ENCODE peak calls at places on chromosomes 5 and 9, in five cellular contexts. One of them, this sample, is unnamed.

GRCh38 chr5:147431586-147431985 is 78.3 kb downstream of the DPYSL3 start:
- DNase-seq in PC-3: no peak
- DNase-seq in tibial artery: no peak
- DNase-seq in astrocyte of the spinal cord: no peak
- DNase-seq in heart right ventricle: no peak
- DNase-seq in this sample: peak

GRCh38 chr9:115182264-115182663 is 64.3 kb upstream of the TNC start:
- DNase-seq in PC-3: no peak
- DNase-seq in heart right ventricle: no peak
- DNase-seq in astrocyte of the spinal cord: no peak
- DNase-seq in tibial artery: no peak
- DNase-seq in this sample: no peak

GRCh38 chr9:89366711-89367110 is 48.4 kb downstream of the SECISBP2 start:
- DNase-seq in heart right ventricle: no peak
- DNase-seq in PC-3: no peak
- DNase-seq in astrocyte of the spinal cord: no peak
- DNase-seq in tibial artery: peak
- DNase-seq in this sample: no peak

GRCh38 chr5:56409331-56410190 is 176.4 kb upstream of the ANKRD55 start:
- DNase-seq in tibial artery: no peak
- DNase-seq in PC-3: peak
- DNase-seq in heart right ventricle: peak
- DNase-seq in astrocyte of the spinal cord: peak
- DNase-seq in this sample: peak

GRCh38 chr9:131608469-131609115 is 63.3 kb downstream of the PRRT1B start:
- DNase-seq in PC-3: peak
- DNase-seq in astrocyte of the spinal cord: peak
- DNase-seq in tibial artery: peak
- DNase-seq in heart right ventricle: peak
- DNase-seq in this sample: no peak

GRCh38 chr5:132274050-132274869 is 16.8 kb downstream of the PDLIM4 start:
- DNase-seq in astrocyte of the spinal cord: no peak
- DNase-seq in tibial artery: no peak
- DNase-seq in PC-3: no peak
- DNase-seq in heart right ventricle: no peak
- DNase-seq in this sample: no peak

GRCh38 chr9:20382460-20383071 is 239.7 kb downstream of the MLLT3 start:
- DNase-seq in heart right ventricle: no peak
- DNase-seq in PC-3: peak
- DNase-seq in tibial artery: no peak
- DNase-seq in astrocyte of the spinal cord: peak
- DNase-seq in this sample: no peak

GRCh38 chr9:3783156-3783555 is 257.4 kb upstream of the RFX3 start:
- DNase-seq in astrocyte of the spinal cord: no peak
- DNase-seq in heart right ventricle: no peak
- DNase-seq in PC-3: no peak
- DNase-seq in tibial artery: no peak
- DNase-seq in this sample: no peak

GRCh38 chr5:132253452-132254320 is 3.8 kb upstream of the PDLIM4 start:
- DNase-seq in astrocyte of the spinal cord: no peak
- DNase-seq in tibial artery: no peak
- DNase-seq in heart right ventricle: peak
- DNase-seq in PC-3: no peak
- DNase-seq in this sample: no peak

GRCh38 chr5:137994556-137994955 is 38.3 kb downstream of the FAM13B start:
- DNase-seq in tibial artery: no peak
- DNase-seq in heart right ventricle: no peak
- DNase-seq in PC-3: no peak
- DNase-seq in astrocyte of the spinal cord: no peak
- DNase-seq in this sample: no peak

GRCh38 chr5:134177197-134178171 is 734 bp upstream of the SKP1 start:
- DNase-seq in tibial artery: no peak
- DNase-seq in PC-3: peak
- DNase-seq in astrocyte of the spinal cord: peak
- DNase-seq in heart right ventricle: peak
- DNase-seq in this sample: no peak

GRCh38 chr9:85515021-85515420 is 226.7 kb downstream of the AGTPBP1 start:
- DNase-seq in heart right ventricle: no peak
- DNase-seq in astrocyte of the spinal cord: no peak
- DNase-seq in tibial artery: no peak
- DNase-seq in PC-3: peak
- DNase-seq in this sample: no peak

GRCh38 chr9:137318976-137319375 is 16.9 kb upstream of the NRARP start:
- DNase-seq in astrocyte of the spinal cord: no peak
- DNase-seq in tibial artery: peak
- DNase-seq in PC-3: no peak
- DNase-seq in heart right ventricle: peak
- DNase-seq in this sample: no peak

GRCh38 chr5:28249771-28250415 is 1211.5 kb upstream of the CDH9 start:
- DNase-seq in astrocyte of the spinal cord: no peak
- DNase-seq in tibial artery: no peak
- DNase-seq in heart right ventricle: no peak
- DNase-seq in PC-3: no peak
- DNase-seq in this sample: no peak

GRCh38 chr9:80090317-80090716 is 518.6 kb downstream of the TLE4 start:
- DNase-seq in PC-3: no peak
- DNase-seq in heart right ventricle: no peak
- DNase-seq in astrocyte of the spinal cord: no peak
- DNase-seq in tibial artery: no peak
- DNase-seq in this sample: no peak

GRCh38 chr5:76372320-76373054 is 30.6 kb upstream of the IQGAP2 start:
- DNase-seq in PC-3: peak
- DNase-seq in tibial artery: no peak
- DNase-seq in astrocyte of the spinal cord: peak
- DNase-seq in heart right ventricle: no peak
- DNase-seq in this sample: peak

GRCh38 chr9:116697341-116697740 is 10.2 kb downstream of the TRIM32 start:
- DNase-seq in tibial artery: no peak
- DNase-seq in heart right ventricle: no peak
- DNase-seq in astrocyte of the spinal cord: peak
- DNase-seq in PC-3: no peak
- DNase-seq in this sample: no peak

GRCh38 chr5:100900142-100900795 is 2.8 kb downstream of the ST8SIA4 start:
- DNase-seq in heart right ventricle: peak
- DNase-seq in tibial artery: peak
- DNase-seq in astrocyte of the spinal cord: peak
- DNase-seq in PC-3: peak
- DNase-seq in this sample: peak

GRCh38 chr9:129604766-129605163 is 16.1 kb downstream of the C9orf50 start:
- DNase-seq in PC-3: peak
- DNase-seq in astrocyte of the spinal cord: no peak
- DNase-seq in heart right ventricle: no peak
- DNase-seq in tibial artery: no peak
- DNase-seq in this sample: no peak

GRCh38 chr9:110887276-110887675 is 151.0 kb downstream of the LPAR1 start:
- DNase-seq in PC-3: no peak
- DNase-seq in heart right ventricle: no peak
- DNase-seq in tibial artery: no peak
- DNase-seq in astrocyte of the spinal cord: no peak
- DNase-seq in this sample: no peak

GRCh38 chr9:111992523-111992922 is 95.9 kb downstream of the UGCG start:
- DNase-seq in PC-3: peak
- DNase-seq in heart right ventricle: no peak
- DNase-seq in tibial artery: no peak
- DNase-seq in astrocyte of the spinal cord: peak
- DNase-seq in this sample: no peak

GRCh38 chr9:89879711-89880110 is 274.9 kb downstream of the GADD45G start:
- DNase-seq in tibial artery: peak
- DNase-seq in heart right ventricle: peak
- DNase-seq in astrocyte of the spinal cord: no peak
- DNase-seq in PC-3: no peak
- DNase-seq in this sample: no peak

GRCh38 chr5:179453616-179454015 is 96.7 kb upstream of the RUFY1 start:
- DNase-seq in astrocyte of the spinal cord: no peak
- DNase-seq in tibial artery: no peak
- DNase-seq in PC-3: no peak
- DNase-seq in heart right ventricle: no peak
- DNase-seq in this sample: no peak

GRCh38 chr5:150780180-150780692 is 1.7 kb downstream of the SMIM3 start:
- DNase-seq in astrocyte of the spinal cord: no peak
- DNase-seq in heart right ventricle: peak
- DNase-seq in tibial artery: peak
- DNase-seq in PC-3: no peak
- DNase-seq in this sample: peak

GRCh38 chr5:45695011-45695667 is 1.0 kb downstream of the HCN1 start:
- DNase-seq in heart right ventricle: no peak
- DNase-seq in astrocyte of the spinal cord: no peak
- DNase-seq in tibial artery: no peak
- DNase-seq in PC-3: no peak
- DNase-seq in this sample: no peak

GRCh38 chr9:93209097-93209496 is 25.2 kb downstream of the WNK2 start:
- DNase-seq in PC-3: no peak
- DNase-seq in astrocyte of the spinal cord: no peak
- DNase-seq in tibial artery: no peak
- DNase-seq in heart right ventricle: no peak
- DNase-seq in this sample: no peak

GRCh38 chr9:129552064-129552463 is 68.8 kb downstream of the C9orf50 start:
- DNase-seq in tibial artery: no peak
- DNase-seq in heart right ventricle: no peak
- DNase-seq in astrocyte of the spinal cord: peak
- DNase-seq in PC-3: no peak
- DNase-seq in this sample: no peak

GRCh38 chr9:131468031-131468430 is 34.7 kb upstream of the POMT1 start:
- DNase-seq in PC-3: no peak
- DNase-seq in astrocyte of the spinal cord: no peak
- DNase-seq in tibial artery: peak
- DNase-seq in heart right ventricle: no peak
- DNase-seq in this sample: no peak

GRCh38 chr9:38393128-38393809 is 767 bp downstream of the ALDH1B1 start:
- DNase-seq in PC-3: no peak
- DNase-seq in tibial artery: no peak
- DNase-seq in heart right ventricle: no peak
- DNase-seq in astrocyte of the spinal cord: no peak
- DNase-seq in this sample: peak
- TF ChIP-seq CTCF in PC-3: no peak
- TF ChIP-seq CTCF in tibial artery: no peak
- TF ChIP-seq CTCF in heart right ventricle: no peak
- TF ChIP-seq CTCF in astrocyte of the spinal cord: no peak
- TF ChIP-seq CTCF in this sample: no peak

GRCh38 chr5:110703481-110703880 is 23.0 kb downstream of the TMEM232 start:
- DNase-seq in tibial artery: no peak
- DNase-seq in heart right ventricle: no peak
- DNase-seq in astrocyte of the spinal cord: no peak
- DNase-seq in PC-3: no peak
- DNase-seq in this sample: no peak
- TF ChIP-seq CTCF in tibial artery: no peak
- TF ChIP-seq CTCF in heart right ventricle: no peak
- TF ChIP-seq CTCF in astrocyte of the spinal cord: no peak
- TF ChIP-seq CTCF in PC-3: no peak
- TF ChIP-seq CTCF in this sample: no peak

DNA sequence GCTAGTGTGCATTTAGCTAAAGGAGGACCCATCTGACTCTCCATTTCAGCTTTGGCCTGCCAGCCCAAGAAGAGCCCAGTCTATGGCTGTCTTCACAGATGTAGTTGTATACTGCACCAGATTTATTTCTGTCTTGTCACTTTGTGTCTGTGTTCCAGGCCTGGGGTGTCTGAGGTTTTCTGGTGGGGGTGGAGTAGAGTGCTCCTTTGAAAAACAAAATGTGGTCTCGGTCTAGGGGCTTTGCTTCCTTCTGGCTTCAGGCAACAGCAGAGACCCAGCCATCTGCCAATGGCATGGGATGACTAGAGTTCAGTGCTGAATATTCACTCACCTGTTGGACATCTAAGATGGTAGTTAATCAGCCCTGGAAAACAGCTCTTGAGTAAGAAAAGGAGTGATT is 10.9 kb downstream of the IGIP start:
- DNase-seq in astrocyte of the spinal cord: no peak
- DNase-seq in tibial artery: no peak
- DNase-seq in heart right ventricle: no peak
- DNase-seq in PC-3: no peak
- DNase-seq in this sample: no peak
- TF ChIP-seq CTCF in astrocyte of the spinal cord: no peak
- TF ChIP-seq CTCF in tibial artery: no peak
- TF ChIP-seq CTCF in heart right ventricle: no peak
- TF ChIP-seq CTCF in PC-3: no peak
- TF ChIP-seq CTCF in this sample: no peak

DNA sequence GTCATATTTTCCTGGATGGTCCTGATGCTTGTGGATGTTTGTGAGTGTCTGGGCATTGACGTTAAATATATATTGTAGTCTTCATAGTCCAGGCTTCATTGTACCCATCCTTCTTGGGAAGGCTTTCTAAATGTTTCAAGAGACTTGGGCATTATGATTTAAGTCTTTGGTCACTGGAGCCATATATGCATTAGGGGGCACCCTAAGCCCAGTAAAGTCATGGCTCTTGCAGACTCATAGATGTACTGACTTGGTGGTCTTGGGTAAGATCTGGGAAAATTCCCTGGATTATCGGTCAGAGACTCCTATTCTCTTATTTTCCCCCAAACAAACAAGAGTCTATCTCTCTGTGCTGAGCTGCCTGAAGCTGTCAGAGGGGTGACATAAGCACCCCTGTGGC is 271.1 kb downstream of the TRIM36 start:
- DNase-seq in heart right ventricle: no peak
- DNase-seq in PC-3: no peak
- DNase-seq in tibial artery: no peak
- DNase-seq in astrocyte of the spinal cord: no peak
- DNase-seq in this sample: peak
- TF ChIP-seq CTCF in heart right ventricle: no peak
- TF ChIP-seq CTCF in PC-3: no peak
- TF ChIP-seq CTCF in tibial artery: no peak
- TF ChIP-seq CTCF in astrocyte of the spinal cord: no peak
- TF ChIP-seq CTCF in this sample: no peak

DNA sequence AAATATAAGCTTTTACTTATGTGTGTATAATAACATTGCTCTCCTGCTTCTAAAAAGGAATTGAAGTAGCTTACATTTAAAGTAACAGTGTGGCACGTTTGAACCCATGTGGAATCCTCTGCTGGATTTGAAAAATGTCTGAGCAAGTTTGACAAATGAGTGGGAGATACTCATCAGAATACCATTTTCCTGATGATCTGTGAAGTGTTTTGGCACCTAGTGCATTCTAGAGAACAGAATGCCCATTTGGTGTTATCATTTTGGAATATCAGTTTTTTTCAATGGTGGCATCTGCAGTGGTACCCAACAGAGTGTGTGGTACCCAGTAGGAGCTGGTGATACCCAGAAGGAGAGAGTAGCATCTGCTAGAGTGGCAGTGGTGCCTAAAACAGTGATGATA is 471.1 kb downstream of the PLK2 start:
- DNase-seq in astrocyte of the spinal cord: no peak
- DNase-seq in tibial artery: no peak
- DNase-seq in heart right ventricle: no peak
- DNase-seq in PC-3: no peak
- DNase-seq in this sample: no peak
- TF ChIP-seq CTCF in astrocyte of the spinal cord: no peak
- TF ChIP-seq CTCF in tibial artery: no peak
- TF ChIP-seq CTCF in heart right ventricle: no peak
- TF ChIP-seq CTCF in PC-3: no peak
- TF ChIP-seq CTCF in this sample: no peak

This sample was measured in NB4.